ENCODE peak calls at places on chromosome 14, in eight cellular contexts. E is upper lobe of right lung; M is COR-L47; Q is esophagus squamous epithelium; X is nucleus accumbens; L is ELR; B is kidney tubule cell; D is activated CD8-positive, alpha-beta memory T cell treated with anti-CD3 and anti-CD28 coated beads, Interleukin-2, amount 50 U/mL, for 48 hours. F is an unnamed sample.
A peak's percentile ranks its signal among the peaks of the same experiment; 100 is the strongest.

GRCh38 chr14:37246427-37246829 is 48.7 kb downstream of the MIPOL1 start:
- DNase-seq in E (no peak), M (peak; percentile 70), Q (no peak), X (no peak), L (peak; percentile 63), B (peak; percentile 51), D (no peak), F (peak; percentile 64)

GRCh38 chr14:56371737-56372136 is 207.9 kb upstream of the TMEM260 start:
- DNase-seq in E (no peak), M (no peak), Q (no peak), X (no peak), L (no peak), B (no peak), D (no peak), F (no peak)

GRCh38 chr14:54529811-54530210 is 20.1 kb downstream of the CGRRF1 start:
- DNase-seq in E (no peak), M (peak; percentile 64), Q (no peak), X (no peak), L (peak; percentile 75), B (peak; percentile 62), D (no peak), F (peak; percentile 62)

GRCh38 chr14:70281938-70282337 is 77.5 kb downstream of the COX16 start:
- DNase-seq in E (no peak), M (peak; percentile 5), Q (no peak), X (no peak), L (no peak), B (no peak), D (no peak), F (no peak)

GRCh38 chr14:104843442-104844305 is 21.4 kb upstream of the CEP170B start:
- DNase-seq in E (peak; percentile 67), M (no peak), Q (no peak), X (no peak), L (no peak), B (peak; percentile 33), D (no peak), F (no peak)

GRCh38 chr14:24334431-24335271 is at the start of gene ADCY4:
- DNase-seq in E (no peak), M (no peak), Q (no peak), X (no peak), L (no peak), B (no peak), D (no peak), F (no peak)

GRCh38 chr14:51310453-51311074 is 70.5 kb downstream of the TMX1 start:
- DNase-seq in E (no peak), M (no peak), Q (no peak), X (no peak), L (no peak), B (peak; percentile 37), D (no peak), F (no peak)

GRCh38 chr14:70906785-70907171 is 481 bp upstream of the PCNX1 start:
- DNase-seq in E (no peak), M (no peak), Q (no peak), X (no peak), L (peak; percentile 29), B (no peak), D (no peak), F (peak; percentile 44)

GRCh38 chr14:22837750-22838538 is 1.6 kb downstream of the MMP14 start:
- DNase-seq in E (no peak), M (no peak), Q (no peak), X (no peak), L (peak; percentile 67), B (peak; percentile 59), D (no peak), F (peak; percentile 45)

GRCh38 chr14:68651652-68652432 is 141.0 kb downstream of the ZFP36L1 start:
- DNase-seq in E (no peak), M (no peak), Q (no peak), X (no peak), L (peak; percentile 52), B (no peak), D (no peak), F (no peak)

F was measured in epithelial cell of esophagus.